ENCODE peak calls at places on chromosomes 7 and 10, in five cellular contexts. One of them, this sample, is unnamed.

GRCh38 chr10:103855424-103855823 is at the start of gene SH3PXD2A:
- DNase-seq in NCI-H2081: no peak
- DNase-seq in OCI-M1: no peak
- DNase-seq in iris pigment epithelial cell: no peak
- DNase-seq in B cell: peak
- DNase-seq in this sample: peak

GRCh38 chr10:43981232-43981631 is 332.6 kb upstream of the ZNF32 start:
- DNase-seq in NCI-H2081: no peak
- DNase-seq in iris pigment epithelial cell: peak
- DNase-seq in OCI-M1: peak
- DNase-seq in B cell: no peak
- DNase-seq in this sample: no peak

GRCh38 chr10:3741688-3742461 is 43.1 kb downstream of the KLF6 start:
- DNase-seq in NCI-H2081: no peak
- DNase-seq in B cell: no peak
- DNase-seq in iris pigment epithelial cell: no peak
- DNase-seq in OCI-M1: no peak
- DNase-seq in this sample: no peak

GRCh38 chr7:135745702-135746312 is 2.8 kb downstream of the FAM180A start:
- DNase-seq in OCI-M1: no peak
- DNase-seq in iris pigment epithelial cell: peak
- DNase-seq in NCI-H2081: no peak
- DNase-seq in B cell: no peak
- DNase-seq in this sample: no peak

GRCh38 chr7:136391371-136391770 is 414.2 kb upstream of the MTPN start:
- DNase-seq in NCI-H2081: no peak
- DNase-seq in iris pigment epithelial cell: no peak
- DNase-seq in OCI-M1: no peak
- DNase-seq in B cell: no peak
- DNase-seq in this sample: no peak

GRCh38 chr10:79385804-79386531 is 38.7 kb downstream of the PPIF start:
- DNase-seq in B cell: peak
- DNase-seq in iris pigment epithelial cell: no peak
- DNase-seq in OCI-M1: no peak
- DNase-seq in NCI-H2081: no peak
- DNase-seq in this sample: peak

GRCh38 chr7:157000047-157000726 is 10.3 kb downstream of the MNX1 start:
- DNase-seq in iris pigment epithelial cell: no peak
- DNase-seq in NCI-H2081: no peak
- DNase-seq in OCI-M1: no peak
- DNase-seq in B cell: peak
- DNase-seq in this sample: peak

GRCh38 chr10:131911451-131911850 is 10.6 kb downstream of the PPP2R2D start:
- DNase-seq in NCI-H2081: no peak
- DNase-seq in OCI-M1: no peak
- DNase-seq in iris pigment epithelial cell: peak
- DNase-seq in B cell: no peak
- DNase-seq in this sample: no peak

GRCh38 chr7:135274495-135275268 is 41.0 kb downstream of the STRA8 start:
- DNase-seq in NCI-H2081: peak
- DNase-seq in OCI-M1: peak
- DNase-seq in B cell: peak
- DNase-seq in iris pigment epithelial cell: peak
- DNase-seq in this sample: peak

GRCh38 chr10:129741978-129742741 is 221.9 kb downstream of the EBF3 start:
- DNase-seq in iris pigment epithelial cell: no peak
- DNase-seq in OCI-M1: no peak
- DNase-seq in NCI-H2081: no peak
- DNase-seq in B cell: no peak
- DNase-seq in this sample: peak

GRCh38 chr10:65328486-65328885 is 1597.3 kb upstream of the LRRTM3 start:
- DNase-seq in OCI-M1: no peak
- DNase-seq in NCI-H2081: no peak
- DNase-seq in B cell: no peak
- DNase-seq in iris pigment epithelial cell: no peak
- DNase-seq in this sample: no peak

GRCh38 chr7:139297795-139298194 is 43.3 kb upstream of the FMC1 start:
- DNase-seq in B cell: no peak
- DNase-seq in iris pigment epithelial cell: peak
- DNase-seq in NCI-H2081: no peak
- DNase-seq in OCI-M1: no peak
- DNase-seq in this sample: no peak

GRCh38 chr7:35839860-35840854 is 39.3 kb downstream of the SEPTIN7 start:
- DNase-seq in OCI-M1: no peak
- DNase-seq in iris pigment epithelial cell: peak
- DNase-seq in NCI-H2081: no peak
- DNase-seq in B cell: no peak
- DNase-seq in this sample: no peak

GRCh38 chr7:158278745-158279320 is 308.8 kb downstream of the PTPRN2 start:
- DNase-seq in B cell: no peak
- DNase-seq in NCI-H2081: no peak
- DNase-seq in OCI-M1: no peak
- DNase-seq in iris pigment epithelial cell: no peak
- DNase-seq in this sample: no peak

GRCh38 chr7:157721468-157722136 is 384.8 kb downstream of the DNAJB6 start:
- DNase-seq in B cell: no peak
- DNase-seq in NCI-H2081: no peak
- DNase-seq in OCI-M1: no peak
- DNase-seq in iris pigment epithelial cell: no peak
- DNase-seq in this sample: no peak

GRCh38 chr7:55307123-55307916 is 57.8 kb upstream of the LANCL2 start:
- DNase-seq in B cell: no peak
- DNase-seq in OCI-M1: no peak
- DNase-seq in NCI-H2081: no peak
- DNase-seq in iris pigment epithelial cell: peak
- DNase-seq in this sample: no peak

GRCh38 chr7:47266131-47266706 is 315.7 kb downstream of the TNS3 start:
- DNase-seq in B cell: peak
- DNase-seq in OCI-M1: peak
- DNase-seq in NCI-H2081: peak
- DNase-seq in iris pigment epithelial cell: peak
- DNase-seq in this sample: no peak

GRCh38 chr10:124378817-124379510 is 39.8 kb downstream of the OAT start:
- DNase-seq in B cell: no peak
- DNase-seq in OCI-M1: no peak
- DNase-seq in NCI-H2081: no peak
- DNase-seq in iris pigment epithelial cell: no peak
- DNase-seq in this sample: no peak

GRCh38 chr7:27889800-27890199 is 149.8 kb downstream of the TAX1BP1 start:
- DNase-seq in B cell: no peak
- DNase-seq in iris pigment epithelial cell: no peak
- DNase-seq in OCI-M1: no peak
- DNase-seq in NCI-H2081: no peak
- DNase-seq in this sample: no peak